ENCODE peak calls at places on chromosomes 16 and 17, in six cellular contexts. Q is CD4-positive, alpha-beta T cell; H is gastrocnemius medialis; O is thoracic aorta; K is natural killer cell; Z is fibroblast of lung. V is an unnamed sample.

GRCh38 chr16:67674851-67675578 is 8.4 kb downstream of the C16orf86 start:
- DNase-seq in Q (no peak), H (no peak), O (no peak), K (no peak), Z (no peak), V (no peak)

GRCh38 chr17:27458524-27458908 is 2.3 kb downstream of the KSR1 start:
- DNase-seq in Q (no peak), H (no peak), O (no peak), K (no peak), Z (no peak), V (no peak)

GRCh38 chr17:63932008-63932561 is at the start of gene CD79B:
- DNase-seq in Q (peak), H (no peak), O (no peak), K (peak), Z (no peak), V (no peak)

GRCh38 chr16:71927383-71927782 is 32.1 kb downstream of the IST1 start:
- DNase-seq in Q (no peak), H (peak), O (peak), K (no peak), Z (peak), V (no peak)

GRCh38 chr16:72050769-72051464 is 3.4 kb upstream of the HP start:
- DNase-seq in Q (no peak), H (peak), O (no peak), K (no peak), Z (no peak), V (no peak)

GRCh38 chr16:11996433-11997174 is 20.1 kb downstream of the SNX29 start:
- DNase-seq in Q (no peak), H (no peak), O (no peak), K (no peak), Z (no peak), V (no peak)

GRCh38 chr17:40307001-40307690 is 1.8 kb upstream of the RARA start:
- DNase-seq in Q (no peak), H (no peak), O (no peak), K (no peak), Z (peak), V (no peak)

GRCh38 chr16:74699666-74700065 is 996 bp downstream of the MLKL start:
- DNase-seq in Q (no peak), H (no peak), O (no peak), K (no peak), Z (no peak), V (no peak)

GRCh38 chr17:1934901-1935300 is 90.2 kb downstream of the RTN4RL1 start:
- DNase-seq in Q (no peak), H (no peak), O (no peak), K (no peak), Z (no peak), V (peak)

GRCh38 chr17:37605813-37606505 is 3.3 kb downstream of the SYNRG start:
- DNase-seq in Q (peak), H (no peak), O (no peak), K (no peak), Z (no peak), V (no peak)

GRCh38 chr16:12016166-12016947 is 39.8 kb downstream of the SNX29 start:
- DNase-seq in Q (no peak), H (no peak), O (no peak), K (no peak), Z (no peak), V (no peak)

GRCh38 chr17:2101448-2102257 is 46.8 kb downstream of the HIC1 start:
- DNase-seq in Q (peak), H (no peak), O (no peak), K (peak), Z (no peak), V (no peak)

GRCh38 chr17:4532860-4533521 is 22.2 kb downstream of the MYBBP1A start:
- DNase-seq in Q (no peak), H (no peak), O (no peak), K (no peak), Z (no peak), V (no peak)

GRCh38 chr17:7842380-7842949 is 8.4 kb downstream of the KDM6B start:
- DNase-seq in Q (peak), H (peak), O (peak), K (peak), Z (peak), V (no peak)

GRCh38 chr17:46836500-46836899 is 14.9 kb upstream of the WNT9B start:
- DNase-seq in Q (no peak), H (no peak), O (no peak), K (no peak), Z (no peak), V (no peak)

GRCh38 chr17:75902406-75902805 is 2.3 kb downstream of the MRPL38 start:
- DNase-seq in Q (no peak), H (no peak), O (no peak), K (no peak), Z (no peak), V (no peak)

GRCh38 chr17:62822080-62822904 is 14.2 kb upstream of the MARCHF10 start:
- DNase-seq in Q (no peak), H (no peak), O (no peak), K (no peak), Z (peak), V (no peak)

GRCh38 chr16:57481421-57481820 is 4.9 kb downstream of the DOK4 start:
- DNase-seq in Q (no peak), H (no peak), O (no peak), K (no peak), Z (no peak), V (no peak)

GRCh38 chr16:65116818-65117430 is 4.9 kb downstream of the CDH11 start:
- DNase-seq in Q (no peak), H (no peak), O (no peak), K (no peak), Z (no peak), V (no peak)

GRCh38 chr16:54923988-54924387 is 6.7 kb upstream of the IRX5 start:
- DNase-seq in Q (no peak), H (no peak), O (no peak), K (no peak), Z (no peak), V (no peak)

GRCh38 chr16:1343428-1344242 is 8.0 kb downstream of the TSR3 start:
- DNase-seq in Q (no peak), H (no peak), O (no peak), K (no peak), Z (no peak), V (no peak)

GRCh38 chr17:27256225-27257030 is 37.5 kb upstream of the WSB1 start:
- DNase-seq in Q (no peak), H (no peak), O (no peak), K (no peak), Z (peak), V (no peak)

GRCh38 chr16:17452931-17453330 is 17.8 kb downstream of the XYLT1 start:
- DNase-seq in Q (no peak), H (no peak), O (no peak), K (no peak), Z (no peak), V (no peak)

GRCh38 chr17:45225964-45226530 is 4.4 kb downstream of the FMNL1 start:
- DNase-seq in Q (peak), H (peak), O (peak), K (peak), Z (no peak), V (no peak)

GRCh38 chr16:4746215-4746614 is 11.9 kb downstream of the DNAAF8 start:
- DNase-seq in Q (no peak), H (no peak), O (no peak), K (no peak), Z (no peak), V (no peak)

GRCh38 chr17:30336369-30337171 is 2.7 kb upstream of the TMIGD1 start:
- DNase-seq in Q (peak), H (no peak), O (no peak), K (peak), Z (peak), V (peak)

GRCh38 chr16:578232-578869 is 8.6 kb downstream of the PIGQ start:
- DNase-seq in Q (no peak), H (no peak), O (no peak), K (no peak), Z (no peak), V (no peak)

GRCh38 chr17:83142619-83143018 is 63.2 kb downstream of the METRNL start:
- DNase-seq in Q (no peak), H (no peak), O (no peak), K (no peak), Z (no peak), V (no peak)

GRCh38 chr17:62827722-62828498 is 19.8 kb upstream of the MARCHF10 start:
- DNase-seq in Q (no peak), H (no peak), O (no peak), K (no peak), Z (peak), V (no peak)

GRCh38 chr17:2057130-2057713 is 2.3 kb downstream of the HIC1 start:
- DNase-seq in Q (no peak), H (no peak), O (no peak), K (no peak), Z (peak), V (no peak)

GRCh38 chr17:7405413-7405881 is 1.6 kb upstream of the TMEM256 start:
- DNase-seq in Q (no peak), H (no peak), O (no peak), K (no peak), Z (no peak), V (no peak)

DNA sequence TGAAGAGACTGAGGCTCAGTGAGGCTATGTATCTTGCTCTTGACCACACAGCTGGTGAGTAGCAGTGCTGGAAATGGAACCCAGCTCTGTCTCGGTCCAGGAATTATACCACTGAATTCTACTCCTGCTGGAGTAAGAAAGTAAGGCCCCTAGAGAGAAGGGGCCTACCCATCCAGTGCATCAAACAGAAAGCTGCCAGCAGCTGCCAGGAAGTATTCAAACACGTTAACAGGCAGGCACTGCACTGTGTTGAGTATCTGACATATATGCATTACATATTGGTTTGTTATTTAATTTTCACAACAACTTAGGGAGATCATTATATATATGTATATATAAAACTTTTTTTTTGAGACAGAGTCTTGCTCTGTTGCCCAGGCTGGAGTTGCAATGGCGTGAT is 4.0 kb downstream of the ARL5C start:
- DNase-seq in Q (no peak), H (no peak), O (no peak), K (no peak), Z (no peak), V (no peak)
- TF ChIP-seq CTCF in Q (no peak), H (no peak), O (no peak), K (no peak), Z (no peak), V (no peak)

GRCh38 chr17:68326681-68327080 is 35.4 kb downstream of the ARSG start:
- DNase-seq in Q (no peak), H (no peak), O (no peak), K (no peak), Z (no peak), V (no peak)

GRCh38 chr17:68324114-68324513 is 32.8 kb downstream of the ARSG start:
- DNase-seq in Q (no peak), H (peak), O (no peak), K (no peak), Z (no peak), V (no peak)

GRCh38 chr17:68325961-68326360 is 34.7 kb downstream of the ARSG start:
- DNase-seq in Q (no peak), H (peak), O (no peak), K (no peak), Z (no peak), V (no peak)

GRCh38 chr17:68322630-68323029 is 31.3 kb downstream of the ARSG start:
- DNase-seq in Q (no peak), H (no peak), O (no peak), K (no peak), Z (no peak), V (no peak)

DNA sequence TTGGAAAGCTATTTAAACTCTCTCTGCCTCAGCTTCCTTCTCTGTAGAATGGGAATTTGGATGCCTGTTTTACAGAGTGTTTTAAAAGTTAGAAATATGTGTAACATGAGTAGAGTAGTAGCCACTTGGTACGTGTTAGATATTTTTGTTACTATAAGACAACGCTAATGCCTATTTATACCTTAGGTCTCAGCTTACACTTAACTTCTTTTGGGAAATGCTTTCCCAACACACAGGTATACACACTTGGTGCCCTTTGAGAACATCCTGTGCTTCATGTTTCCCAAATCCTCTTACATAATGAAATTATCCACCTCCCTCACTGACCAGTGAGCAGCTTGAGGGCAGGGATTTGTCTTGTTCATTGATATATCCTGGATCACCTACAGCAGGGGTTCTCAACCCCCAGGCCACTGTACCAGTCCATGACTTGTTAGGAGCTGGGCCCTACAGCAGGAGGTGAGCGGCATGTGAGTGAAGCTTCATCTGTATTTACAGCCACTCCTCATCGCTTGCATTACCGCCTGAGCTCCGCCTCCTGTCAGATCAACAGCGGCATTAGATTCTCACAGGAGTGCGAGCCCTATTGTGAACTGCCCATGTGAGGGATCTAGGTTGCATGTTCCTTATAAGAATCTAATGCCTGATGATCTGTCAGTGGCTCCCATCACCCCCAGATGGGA is 33.5 kb downstream of the ARSG start:
- DNase-seq in Q (no peak), H (peak), O (no peak), K (no peak), Z (no peak), V (no peak)
- TF ChIP-seq CTCF in Q (no peak), H (no peak), O (no peak), K (no peak), Z (no peak), V (no peak)

DNA sequence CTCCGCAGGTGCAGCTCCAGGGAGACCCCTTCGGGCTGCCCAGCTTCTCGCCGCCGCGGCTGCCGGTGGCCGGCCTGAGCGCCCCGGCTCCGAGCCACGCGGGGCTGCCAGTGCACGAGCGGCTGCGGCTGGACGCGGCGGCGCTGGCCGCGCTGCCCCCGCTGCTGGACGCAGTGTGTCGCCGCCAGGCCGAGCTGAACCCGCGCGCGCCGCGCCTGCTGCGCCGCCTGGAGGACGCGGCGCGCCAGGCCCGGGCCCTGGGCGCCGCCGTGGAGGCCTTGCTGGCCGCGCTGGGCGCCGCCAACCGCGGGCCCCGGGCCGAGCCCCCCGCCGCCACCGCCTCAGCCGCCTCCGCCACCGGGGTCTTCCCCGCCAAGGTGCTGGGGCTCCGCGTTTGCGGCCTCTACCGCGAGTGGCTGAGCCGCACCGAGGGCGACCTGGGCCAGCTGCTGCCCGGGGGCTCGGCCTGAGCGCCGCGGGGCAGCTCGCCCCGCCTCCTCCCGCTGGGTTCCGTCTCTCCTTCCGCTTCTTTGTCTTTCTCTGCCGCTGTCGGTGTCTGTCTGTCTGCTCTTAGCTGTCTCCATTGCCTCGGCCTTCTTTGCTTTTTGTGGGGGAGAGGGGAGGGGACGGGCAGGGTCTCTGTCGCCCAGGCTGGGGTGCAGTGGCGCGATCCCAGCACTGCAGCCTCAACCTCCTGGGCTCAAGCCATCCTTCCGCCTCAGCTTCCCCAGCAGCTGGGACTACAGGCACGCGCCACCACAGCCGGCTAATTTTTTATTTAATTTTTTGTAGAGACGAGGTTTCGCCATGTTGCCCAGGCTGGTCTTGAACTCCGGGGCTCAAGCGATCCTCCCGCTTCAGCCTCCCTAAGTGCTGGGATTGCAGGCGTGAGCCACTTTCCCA is 5.9 kb downstream of the CTF1 start:
- DNase-seq in Q (peak), H (peak), O (no peak), K (peak), Z (peak), V (peak)
- TF ChIP-seq CTCF in Q (no peak), H (peak), O (peak), K (no peak), Z (no peak), V (peak)

DNA sequence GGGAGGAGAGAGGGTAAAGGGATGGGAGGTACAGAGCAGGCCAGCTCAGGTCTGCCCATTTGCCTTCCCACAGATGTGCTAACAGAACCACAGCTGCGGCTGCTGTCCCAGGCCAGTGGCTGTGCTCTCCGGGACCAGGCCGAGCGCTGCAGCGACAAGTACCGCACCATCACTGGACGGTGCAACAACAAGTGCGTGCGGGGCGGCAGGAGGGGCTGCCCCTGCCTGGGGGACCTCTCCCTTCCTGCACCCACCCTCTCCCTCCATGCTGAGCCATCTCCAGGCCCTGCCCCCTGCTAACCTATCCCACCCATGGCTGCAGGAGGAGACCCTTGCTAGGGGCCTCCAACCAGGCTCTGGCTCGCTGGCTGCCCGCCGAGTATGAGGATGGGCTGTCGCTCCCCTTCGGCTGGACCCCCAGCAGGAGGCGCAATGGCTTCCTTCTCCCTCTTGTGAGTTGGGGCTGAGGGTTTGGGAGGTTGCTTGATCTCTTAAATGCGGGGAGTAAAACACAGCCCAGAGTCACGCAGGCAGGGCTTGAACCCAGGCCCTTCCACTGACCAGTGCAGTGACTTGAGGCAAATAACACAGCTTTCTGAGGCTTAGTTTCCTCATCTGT is 1.2 kb downstream of the EPX start:
- DNase-seq in Q (no peak), H (no peak), O (no peak), K (no peak), Z (no peak), V (no peak)
- TF ChIP-seq CTCF in Q (no peak), H (no peak), O (no peak), K (no peak), Z (no peak), V (no peak)

GRCh38 chr16:24696699-24697098 is 32.8 kb upstream of the TNRC6A start:
- DNase-seq in Q (no peak), H (no peak), O (no peak), K (no peak), Z (no peak), V (no peak)

GRCh38 chr16:24698314-24698713 is 31.1 kb upstream of the TNRC6A start:
- DNase-seq in Q (no peak), H (no peak), O (no peak), K (no peak), Z (no peak), V (no peak)

GRCh38 chr16:24701521-24701951 is 27.9 kb upstream of the TNRC6A start:
- DNase-seq in Q (no peak), H (peak), O (no peak), K (no peak), Z (peak), V (no peak)

GRCh38 chr16:24699151-24699723 is 30.2 kb upstream of the TNRC6A start:
- DNase-seq in Q (no peak), H (no peak), O (no peak), K (no peak), Z (no peak), V (no peak)

GRCh38 chr16:24700549-24701392 is 28.7 kb upstream of the TNRC6A start:
- DNase-seq in Q (no peak), H (peak), O (peak), K (no peak), Z (peak), V (no peak)
- TF ChIP-seq CTCF in Q (no peak), H (peak), O (no peak), K (no peak), Z (peak), V (no peak)